ENCODE peak calls at places on chromosomes 16 and 17, in seven cellular contexts. H, S, T, K, L, O and G are unnamed samples.

GRCh38 chr16:87288753-87289362 is 28.3 kb downstream of the C16orf95 start:
- DNase-seq in O (no peak), K (no peak), T (no peak), H (no peak), S (peak; percentile 77), L (no peak), G (no peak)

GRCh38 chr16:29674188-29674587 is 4.8 kb upstream of the QPRT start:
- DNase-seq in S (peak; percentile 37), K (no peak), O (no peak), L (peak; percentile 81), H (no peak), T (no peak), G (no peak)

GRCh38 chr16:75116081-75116910 is at the start of gene LDHD:
- DNase-seq in T (peak; percentile 78), K (no peak), H (no peak), O (no peak), S (peak; percentile 75), L (peak; percentile 83), G (no peak)

GRCh38 chr17:67520916-67521772 is 144.1 kb downstream of the PITPNC1 start:
- DNase-seq in O (no peak), S (no peak), T (no peak), H (no peak), L (no peak), K (no peak), G (no peak)

GRCh38 chr16:62965831-62966230 is 929.6 kb upstream of the CDH8 start:
- DNase-seq in L (no peak), H (no peak), K (no peak), T (no peak), S (no peak), O (no peak), G (no peak)

GRCh38 chr16:31696968-31697743 is 169.5 kb downstream of the AHSP start:
- DNase-seq in S (peak; percentile 52), K (no peak), T (peak; percentile 73), L (no peak), O (no peak), H (no peak), G (no peak)

GRCh38 chr17:40075216-40076100 is 12.7 kb downstream of the THRA start:
- DNase-seq in S (peak; percentile 74), O (no peak), H (peak; percentile 72), T (peak; percentile 88), L (peak; percentile 85), K (peak; percentile 60), G (no peak)

GRCh38 chr17:15039366-15039765 is 225.8 kb downstream of the PMP22 start:
- DNase-seq in O (no peak), T (no peak), L (no peak), H (no peak), K (no peak), S (peak; percentile 22), G (no peak)

GRCh38 chr17:63460018-63460417 is 13.9 kb upstream of the CYB561 start:
- DNase-seq in S (no peak), K (no peak), T (no peak), H (no peak), O (no peak), L (no peak), G (no peak)

GRCh38 chr17:61409301-61410099 is 9.9 kb downstream of the TBX2 start:
- DNase-seq in L (peak; percentile 48), S (peak; percentile 71), T (peak; percentile 73), K (no peak), O (no peak), H (peak; percentile 69), G (no peak)